ENCODE peak calls at places on chromosomes 13 and 19, in nine cellular contexts. One of them, this sample, is unnamed. For H3K4me1, the result is how much of the 10 kb centered on the place peaks cover.

GRCh38 chr19:32808236-32808635 is 61.3 kb downstream of the SLC7A9 start:
- DNase-seq in esophagus muscularis mucosa: no peak
- DNase-seq in prostate gland: no peak
- DNase-seq in CD8-positive, alpha-beta memory T cell: no peak
- DNase-seq in A673: no peak
- DNase-seq in upper lobe of left lung: no peak
- DNase-seq in naive thymus-derived CD4-positive, alpha-beta T cell: no peak
- DNase-seq in cardiac muscle cell: no peak
- DNase-seq in gastrocnemius medialis: no peak
- DNase-seq in this sample: no peak

GRCh38 chr19:32464279-32464678 is 58.7 kb downstream of the DPY19L3 start:
- DNase-seq in gastrocnemius medialis: no peak
- DNase-seq in upper lobe of left lung: no peak
- DNase-seq in CD8-positive, alpha-beta memory T cell: no peak
- DNase-seq in A673: peak
- DNase-seq in prostate gland: no peak
- DNase-seq in esophagus muscularis mucosa: no peak
- DNase-seq in naive thymus-derived CD4-positive, alpha-beta T cell: no peak
- DNase-seq in cardiac muscle cell: no peak
- DNase-seq in this sample: no peak

GRCh38 chr19:55253842-55254624 is 4.8 kb downstream of the PPP6R1 start:
- DNase-seq in CD8-positive, alpha-beta memory T cell: peak
- DNase-seq in prostate gland: no peak
- DNase-seq in upper lobe of left lung: no peak
- DNase-seq in cardiac muscle cell: no peak
- DNase-seq in A673: no peak
- DNase-seq in esophagus muscularis mucosa: no peak
- DNase-seq in naive thymus-derived CD4-positive, alpha-beta T cell: peak
- DNase-seq in gastrocnemius medialis: no peak
- DNase-seq in this sample: no peak

GRCh38 chr19:6713773-6714692 is 6.4 kb downstream of the C3 start:
- DNase-seq in A673: no peak
- DNase-seq in upper lobe of left lung: no peak
- DNase-seq in esophagus muscularis mucosa: no peak
- DNase-seq in CD8-positive, alpha-beta memory T cell: no peak
- DNase-seq in cardiac muscle cell: no peak
- DNase-seq in naive thymus-derived CD4-positive, alpha-beta T cell: no peak
- DNase-seq in prostate gland: no peak
- DNase-seq in gastrocnemius medialis: no peak
- DNase-seq in this sample: peak

GRCh38 chr13:95924389-95924994 is 128.7 kb downstream of the UGGT2 start:
- DNase-seq in CD8-positive, alpha-beta memory T cell: no peak
- DNase-seq in upper lobe of left lung: no peak
- DNase-seq in esophagus muscularis mucosa: no peak
- DNase-seq in naive thymus-derived CD4-positive, alpha-beta T cell: no peak
- DNase-seq in gastrocnemius medialis: no peak
- DNase-seq in A673: peak
- DNase-seq in prostate gland: no peak
- DNase-seq in cardiac muscle cell: peak
- DNase-seq in this sample: no peak

GRCh38 chr19:13094771-13095392 is 7.8 kb downstream of the LYL1 start:
- DNase-seq in gastrocnemius medialis: no peak
- DNase-seq in cardiac muscle cell: no peak
- DNase-seq in naive thymus-derived CD4-positive, alpha-beta T cell: no peak
- DNase-seq in CD8-positive, alpha-beta memory T cell: no peak
- DNase-seq in A673: peak
- DNase-seq in prostate gland: no peak
- DNase-seq in upper lobe of left lung: no peak
- DNase-seq in esophagus muscularis mucosa: no peak
- DNase-seq in this sample: no peak

GRCh38 chr19:56107626-56108351 is 13.3 kb downstream of the ZNF787 start:
- DNase-seq in prostate gland: no peak
- DNase-seq in naive thymus-derived CD4-positive, alpha-beta T cell: no peak
- DNase-seq in esophagus muscularis mucosa: no peak
- DNase-seq in upper lobe of left lung: no peak
- DNase-seq in CD8-positive, alpha-beta memory T cell: no peak
- DNase-seq in A673: no peak
- DNase-seq in gastrocnemius medialis: no peak
- DNase-seq in cardiac muscle cell: no peak
- DNase-seq in this sample: no peak

GRCh38 chr19:52527954-52528326 is 472 bp downstream of the ZNF808 start:
- DNase-seq in cardiac muscle cell: peak
- DNase-seq in naive thymus-derived CD4-positive, alpha-beta T cell: no peak
- DNase-seq in gastrocnemius medialis: no peak
- DNase-seq in A673: peak
- DNase-seq in esophagus muscularis mucosa: no peak
- DNase-seq in CD8-positive, alpha-beta memory T cell: no peak
- DNase-seq in upper lobe of left lung: no peak
- DNase-seq in prostate gland: no peak
- DNase-seq in this sample: peak

GRCh38 chr19:17424743-17425365 is 5.0 kb downstream of the MVB12A start:
- DNase-seq in esophagus muscularis mucosa: no peak
- DNase-seq in gastrocnemius medialis: no peak
- DNase-seq in prostate gland: no peak
- DNase-seq in cardiac muscle cell: peak
- DNase-seq in A673: peak
- DNase-seq in upper lobe of left lung: no peak
- DNase-seq in CD8-positive, alpha-beta memory T cell: no peak
- DNase-seq in naive thymus-derived CD4-positive, alpha-beta T cell: peak
- DNase-seq in this sample: no peak

GRCh38 chr13:73417012-73417615 is 358.3 kb downstream of the KLF5 start:
- DNase-seq in prostate gland: no peak
- DNase-seq in naive thymus-derived CD4-positive, alpha-beta T cell: no peak
- DNase-seq in CD8-positive, alpha-beta memory T cell: no peak
- DNase-seq in A673: peak
- DNase-seq in upper lobe of left lung: no peak
- DNase-seq in gastrocnemius medialis: no peak
- DNase-seq in cardiac muscle cell: no peak
- DNase-seq in esophagus muscularis mucosa: no peak
- DNase-seq in this sample: no peak

GRCh38 chr19:47156861-47157454 is 26.3 kb downstream of the SAE1 start:
- DNase-seq in esophagus muscularis mucosa: no peak
- DNase-seq in gastrocnemius medialis: no peak
- DNase-seq in CD8-positive, alpha-beta memory T cell: no peak
- DNase-seq in upper lobe of left lung: no peak
- DNase-seq in cardiac muscle cell: no peak
- DNase-seq in naive thymus-derived CD4-positive, alpha-beta T cell: peak
- DNase-seq in prostate gland: no peak
- DNase-seq in A673: no peak
- DNase-seq in this sample: no peak

GRCh38 chr19:5961969-5962945 is 15.7 kb downstream of the RANBP3 start:
- DNase-seq in gastrocnemius medialis: no peak
- DNase-seq in naive thymus-derived CD4-positive, alpha-beta T cell: peak
- DNase-seq in upper lobe of left lung: peak
- DNase-seq in prostate gland: peak
- DNase-seq in cardiac muscle cell: peak
- DNase-seq in A673: peak
- DNase-seq in CD8-positive, alpha-beta memory T cell: peak
- DNase-seq in esophagus muscularis mucosa: no peak
- DNase-seq in this sample: peak

GRCh38 chr19:2235396-2236284 is 489 bp downstream of the PLEKHJ1 start:
- DNase-seq in upper lobe of left lung: peak
- DNase-seq in prostate gland: no peak
- DNase-seq in cardiac muscle cell: peak
- DNase-seq in esophagus muscularis mucosa: no peak
- DNase-seq in naive thymus-derived CD4-positive, alpha-beta T cell: peak
- DNase-seq in gastrocnemius medialis: no peak
- DNase-seq in A673: no peak
- DNase-seq in CD8-positive, alpha-beta memory T cell: no peak
- DNase-seq in this sample: peak

GRCh38 chr13:45441633-45442032 is 23.1 kb upstream of the COG3 start:
- DNase-seq in upper lobe of left lung: no peak
- DNase-seq in prostate gland: no peak
- DNase-seq in esophagus muscularis mucosa: no peak
- DNase-seq in A673: peak
- DNase-seq in cardiac muscle cell: no peak
- DNase-seq in CD8-positive, alpha-beta memory T cell: no peak
- DNase-seq in gastrocnemius medialis: no peak
- DNase-seq in naive thymus-derived CD4-positive, alpha-beta T cell: no peak
- DNase-seq in this sample: no peak
- H3K4me1 ChIP-seq in upper lobe of left lung: under half
- H3K4me1 ChIP-seq in prostate gland: under half
- H3K4me1 ChIP-seq in esophagus muscularis mucosa: under half
- H3K4me1 ChIP-seq in A673: under half
- H3K4me1 ChIP-seq in cardiac muscle cell: under half
- H3K4me1 ChIP-seq in CD8-positive, alpha-beta memory T cell: under half
- H3K4me1 ChIP-seq in gastrocnemius medialis: under half
- H3K4me1 ChIP-seq in naive thymus-derived CD4-positive, alpha-beta T cell: under half
- H3K4me1 ChIP-seq in this sample: under half

DNA sequence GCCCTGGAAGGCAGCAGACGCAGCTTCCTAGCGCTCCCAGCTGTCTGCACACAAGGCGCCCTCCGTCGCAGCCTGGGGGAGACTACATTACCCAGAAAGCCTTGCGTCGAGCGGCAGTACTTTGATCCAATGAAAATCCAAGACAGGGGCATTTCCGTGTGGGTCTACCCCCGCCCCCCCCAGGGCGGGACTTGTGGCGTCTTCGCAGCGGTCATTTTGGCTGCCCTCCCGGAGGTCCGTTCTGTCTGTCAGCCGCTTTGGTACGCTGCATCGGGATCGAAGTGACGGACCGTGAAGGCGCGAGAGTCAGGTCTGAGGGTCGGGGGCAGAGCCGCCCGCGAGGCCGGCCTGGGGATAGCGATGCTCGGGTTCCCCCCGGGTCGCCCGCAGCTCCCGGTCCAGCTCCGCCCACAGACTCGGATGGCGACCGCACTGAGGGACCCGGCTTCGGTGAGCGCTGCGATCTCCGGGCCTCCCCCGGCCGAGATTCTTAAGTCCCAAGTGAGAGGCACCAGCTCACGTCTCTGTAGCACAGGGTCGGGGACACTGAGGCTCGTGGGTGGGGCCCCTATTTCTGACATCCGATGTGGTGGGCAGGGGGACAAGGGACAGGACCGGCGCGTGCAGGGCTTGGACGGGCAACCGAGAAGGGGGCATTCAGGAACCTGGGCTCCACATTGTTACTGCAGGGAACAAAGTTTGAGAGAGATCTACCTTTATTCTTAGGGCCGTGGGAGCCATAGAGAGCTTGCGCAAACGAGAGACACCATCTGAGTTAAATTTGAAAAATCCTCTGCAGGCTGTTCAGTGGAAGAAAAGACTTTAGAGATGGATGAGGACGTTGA is at the start of gene ZNF211:
- DNase-seq in upper lobe of left lung: peak
- DNase-seq in CD8-positive, alpha-beta memory T cell: peak
- DNase-seq in naive thymus-derived CD4-positive, alpha-beta T cell: peak
- DNase-seq in A673: peak
- DNase-seq in cardiac muscle cell: peak
- DNase-seq in gastrocnemius medialis: peak
- DNase-seq in prostate gland: peak
- DNase-seq in esophagus muscularis mucosa: peak
- DNase-seq in this sample: peak
- H3K4me3 ChIP-seq in upper lobe of left lung: peak
- H3K4me3 ChIP-seq in CD8-positive, alpha-beta memory T cell: peak
- H3K4me3 ChIP-seq in naive thymus-derived CD4-positive, alpha-beta T cell: peak
- H3K4me3 ChIP-seq in A673: peak
- H3K4me3 ChIP-seq in cardiac muscle cell: peak
- H3K4me3 ChIP-seq in gastrocnemius medialis: peak
- H3K4me3 ChIP-seq in prostate gland: peak
- H3K4me3 ChIP-seq in esophagus muscularis mucosa: peak
- H3K4me3 ChIP-seq in this sample: peak

GRCh38 chr13:97226788-97227627 is 4.9 kb downstream of the MBNL2 start:
- DNase-seq in prostate gland: no peak
- DNase-seq in esophagus muscularis mucosa: no peak
- DNase-seq in gastrocnemius medialis: no peak
- DNase-seq in upper lobe of left lung: peak
- DNase-seq in cardiac muscle cell: no peak
- DNase-seq in A673: peak
- DNase-seq in CD8-positive, alpha-beta memory T cell: peak
- DNase-seq in naive thymus-derived CD4-positive, alpha-beta T cell: peak
- DNase-seq in this sample: no peak
- H3K4me1 ChIP-seq in prostate gland: under half
- H3K4me1 ChIP-seq in esophagus muscularis mucosa: half or more
- H3K4me1 ChIP-seq in gastrocnemius medialis: half or more
- H3K4me1 ChIP-seq in upper lobe of left lung: half or more
- H3K4me1 ChIP-seq in cardiac muscle cell: under half
- H3K4me1 ChIP-seq in A673: under half
- H3K4me1 ChIP-seq in CD8-positive, alpha-beta memory T cell: under half
- H3K4me1 ChIP-seq in naive thymus-derived CD4-positive, alpha-beta T cell: under half
- H3K4me1 ChIP-seq in this sample: half or more

GRCh38 chr13:41428155-41428554 is 29.2 kb upstream of the RGCC start:
- DNase-seq in upper lobe of left lung: no peak
- DNase-seq in CD8-positive, alpha-beta memory T cell: peak
- DNase-seq in A673: peak
- DNase-seq in gastrocnemius medialis: no peak
- DNase-seq in cardiac muscle cell: no peak
- DNase-seq in naive thymus-derived CD4-positive, alpha-beta T cell: peak
- DNase-seq in esophagus muscularis mucosa: no peak
- DNase-seq in prostate gland: no peak
- DNase-seq in this sample: peak

GRCh38 chr13:41426047-41426446 is 31.3 kb upstream of the RGCC start:
- DNase-seq in cardiac muscle cell: no peak
- DNase-seq in naive thymus-derived CD4-positive, alpha-beta T cell: no peak
- DNase-seq in gastrocnemius medialis: no peak
- DNase-seq in prostate gland: no peak
- DNase-seq in esophagus muscularis mucosa: no peak
- DNase-seq in upper lobe of left lung: no peak
- DNase-seq in CD8-positive, alpha-beta memory T cell: no peak
- DNase-seq in A673: no peak
- DNase-seq in this sample: no peak

DNA sequence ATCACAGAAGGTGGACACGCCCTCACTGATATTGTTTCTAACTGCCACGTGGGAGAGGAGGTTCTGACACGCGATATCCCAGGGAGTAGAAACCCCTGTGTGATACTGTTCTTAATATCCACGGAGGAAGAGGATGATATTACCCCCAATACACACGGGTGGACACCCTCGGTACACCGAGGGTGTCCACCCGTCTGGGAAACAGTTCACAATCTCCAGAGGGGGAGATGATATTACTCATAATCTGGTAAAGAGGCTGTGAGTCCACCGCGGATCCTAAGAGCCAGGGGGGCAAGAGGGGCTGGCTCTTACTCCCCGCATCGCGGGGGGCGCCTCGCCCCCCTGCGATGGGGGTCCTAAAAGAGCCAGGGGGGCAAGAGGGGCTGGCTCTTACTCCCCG is 29.6 kb upstream of the RGCC start:
- DNase-seq in A673: peak
- DNase-seq in prostate gland: no peak
- DNase-seq in upper lobe of left lung: no peak
- DNase-seq in cardiac muscle cell: no peak
- DNase-seq in CD8-positive, alpha-beta memory T cell: no peak
- DNase-seq in naive thymus-derived CD4-positive, alpha-beta T cell: no peak
- DNase-seq in esophagus muscularis mucosa: no peak
- DNase-seq in gastrocnemius medialis: no peak
- DNase-seq in this sample: no peak
- H3K4me3 ChIP-seq in A673: peak
- H3K4me3 ChIP-seq in prostate gland: no peak
- H3K4me3 ChIP-seq in upper lobe of left lung: peak
- H3K4me3 ChIP-seq in cardiac muscle cell: no peak
- H3K4me3 ChIP-seq in CD8-positive, alpha-beta memory T cell: no peak
- H3K4me3 ChIP-seq in naive thymus-derived CD4-positive, alpha-beta T cell: no peak
- H3K4me3 ChIP-seq in esophagus muscularis mucosa: peak
- H3K4me3 ChIP-seq in gastrocnemius medialis: peak
- H3K4me3 ChIP-seq in this sample: peak

GRCh38 chr19:48637948-48638830 is 1.0 kb upstream of the DBP start:
- DNase-seq in upper lobe of left lung: peak
- DNase-seq in naive thymus-derived CD4-positive, alpha-beta T cell: peak
- DNase-seq in cardiac muscle cell: peak
- DNase-seq in CD8-positive, alpha-beta memory T cell: peak
- DNase-seq in gastrocnemius medialis: peak
- DNase-seq in prostate gland: peak
- DNase-seq in A673: peak
- DNase-seq in esophagus muscularis mucosa: peak
- DNase-seq in this sample: peak
- H3K4me1 ChIP-seq in upper lobe of left lung: half or more
- H3K4me1 ChIP-seq in naive thymus-derived CD4-positive, alpha-beta T cell: under half
- H3K4me1 ChIP-seq in cardiac muscle cell: under half
- H3K4me1 ChIP-seq in CD8-positive, alpha-beta memory T cell: under half
- H3K4me1 ChIP-seq in gastrocnemius medialis: under half
- H3K4me1 ChIP-seq in prostate gland: under half
- H3K4me1 ChIP-seq in A673: under half
- H3K4me1 ChIP-seq in esophagus muscularis mucosa: under half
- H3K4me1 ChIP-seq in this sample: under half